ENCODE peak calls at places on chromosomes 5 and 9, in ten cellular contexts. S, B, Z, Q, I, D, C, X, H and N are unnamed samples.

GRCh38 chr5:1545126-1545797 is 21.5 kb upstream of the LPCAT1 start:
- DNase-seq in S (no peak), B (peak; percentile 23), Z (no peak), Q (no peak), I (no peak), D (no peak), C (no peak), X (no peak), H (no peak), N (no peak)

GRCh38 chr9:137391411-137391754 is 31.6 kb downstream of the EXD3 start:
- DNase-seq in S (no peak), B (peak; percentile 87), Z (peak; percentile 56), Q (no peak), I (peak; percentile 79), D (no peak), C (no peak), X (no peak), H (no peak), N (no peak)

GRCh38 chr5:83844320-83845068 is 123.8 kb upstream of the HAPLN1 start:
- DNase-seq in S (no peak), B (no peak), Z (no peak), Q (peak; percentile 63), I (no peak), D (peak; percentile 94), C (peak; percentile 86), X (no peak), H (no peak), N (peak; percentile 27)

GRCh38 chr9:114156311-114156657 is 947 bp downstream of the COL27A1 start:
- DNase-seq in S (no peak), B (no peak), Z (no peak), Q (no peak), I (peak; percentile 45), D (no peak), C (no peak), X (no peak), H (no peak), N (no peak)

GRCh38 chr9:2638871-2639673 is 17.5 kb downstream of the VLDLR start:
- DNase-seq in S (no peak), B (no peak), Z (no peak), Q (no peak), I (no peak), D (no peak), C (no peak), X (no peak), H (no peak), N (no peak)

GRCh38 chr5:136060963-136061362 is 32.2 kb downstream of the TGFBI start:
- DNase-seq in S (no peak), B (no peak), Z (no peak), Q (no peak), I (no peak), D (no peak), C (no peak), X (no peak), H (no peak), N (no peak)

GRCh38 chr5:122310886-122311285 is 1.2 kb upstream of the SNCAIP start:
- DNase-seq in S (no peak), B (no peak), Z (no peak), Q (no peak), I (no peak), D (peak; percentile 2), C (peak; percentile 29), X (no peak), H (no peak), N (no peak)

GRCh38 chr9:15927131-15927530 is 374.3 kb downstream of the CCDC171 start:
- DNase-seq in S (no peak), B (no peak), Z (no peak), Q (peak; percentile 13), I (no peak), D (peak; percentile 61), C (peak; percentile 22), X (no peak), H (no peak), N (no peak)

GRCh38 chr5:80127037-80127642 is 92.0 kb downstream of the THBS4 start:
- DNase-seq in S (no peak), B (no peak), Z (no peak), Q (no peak), I (no peak), D (no peak), C (peak; percentile 23), X (no peak), H (no peak), N (no peak)

GRCh38 chr9:36218411-36218901 is 27.7 kb downstream of the CLTA start:
- DNase-seq in S (no peak), B (no peak), Z (no peak), Q (no peak), I (no peak), D (no peak), C (no peak), X (no peak), H (no peak), N (no peak)